ENCODE peak calls at places on chromosomes 7 and 10, in six cellular contexts. C is dermis microvascular lymphatic vessel endothelial cell, D is caudate nucleus, G is SK-N-DZ, A is HCT116, S is AG09319. O is an unnamed sample.

GRCh38 chr7:87057210-87057609 is 2.2 kb downstream of the ELAPOR2 start:
- DNase-seq in C (peak; percentile 45), S (no peak), G (no peak), D (no peak), A (no peak), O (no peak)

GRCh38 chr7:81846398-81846797 is 76.6 kb upstream of the HGF start:
- DNase-seq in C (peak; percentile 80), A (no peak), S (peak; percentile 10), D (no peak), G (no peak), O (no peak)

GRCh38 chr7:28163955-28164354 is 16.6 kb downstream of the JAZF1 start:
- DNase-seq in D (no peak), C (no peak), S (peak; percentile 81), G (no peak), A (no peak), O (no peak)

GRCh38 chr10:100652406-100653130 is 92.8 kb upstream of the PAX2 start:
- DNase-seq in S (no peak), C (no peak), G (no peak), A (no peak), D (no peak), O (no peak)

GRCh38 chr10:86298501-86299001 is 68.0 kb downstream of the GRID1 start:
- DNase-seq in A (no peak), G (no peak), C (no peak), S (no peak), D (no peak), O (no peak)

GRCh38 chr10:47104786-47105385 is 193.7 kb downstream of the PTPN20 start:
- DNase-seq in C (no peak), S (no peak), A (no peak), D (no peak), G (no peak), O (no peak)

GRCh38 chr10:25398680-25399079 is 223.9 kb downstream of the GPR158 start:
- DNase-seq in C (no peak), A (no peak), D (no peak), G (peak; percentile 1), S (no peak), O (no peak)

GRCh38 chr7:78638364-78638763 is 815.1 kb downstream of the MAGI2 start:
- DNase-seq in A (no peak), G (no peak), D (no peak), S (no peak), C (no peak), O (no peak)

GRCh38 chr10:21315321-21316220 is 209.9 kb downstream of the SKIDA1 start:
- DNase-seq in G (no peak), C (peak; percentile 77), D (no peak), A (no peak), S (peak; percentile 84), O (no peak)

GRCh38 chr7:132141109-132141508 is 435.2 kb downstream of the PLXNA4 start:
- DNase-seq in S (no peak), C (no peak), A (no peak), D (peak; percentile 32), G (no peak), O (no peak)

GRCh38 chr10:125808047-125808446 is 15.0 kb downstream of the UROS start:
- DNase-seq in A (no peak), D (no peak), G (no peak), S (no peak), C (peak; percentile 39), O (no peak)

GRCh38 chr7:30142710-30143109 is 7.9 kb downstream of the MTURN start:
- DNase-seq in D (no peak), A (peak; percentile 39), C (peak; percentile 75), G (no peak), S (peak; percentile 22), O (no peak)

GRCh38 chr7:5607958-5608656 is 173.4 kb downstream of the RNF216 start:
- DNase-seq in S (no peak), D (no peak), A (no peak), C (peak; percentile 25), G (no peak), O (no peak)

GRCh38 chr7:130695840-130696239 is 9.5 kb upstream of the TSGA13 start:
- DNase-seq in G (peak; percentile 4), A (peak; percentile 46), S (peak; percentile 4), D (no peak), C (peak; percentile 61), O (peak; percentile 24)

GRCh38 chr7:100691676-100692577 is 2.1 kb downstream of the GIGYF1 start:
- DNase-seq in G (peak; percentile 83), D (peak; percentile 49), A (no peak), S (peak; percentile 27), C (peak; percentile 71), O (no peak)

GRCh38 chr7:83486536-83486935 is 162.4 kb downstream of the SEMA3E start:
- DNase-seq in G (no peak), C (no peak), D (no peak), A (no peak), S (no peak), O (no peak)

GRCh38 chr7:159028456-159029401 is 115.9 kb downstream of the VIPR2 start:
- DNase-seq in S (no peak), G (no peak), A (no peak), D (no peak), C (no peak), O (no peak)

GRCh38 chr10:59561397-59562121 is 148.1 kb downstream of the SLC16A9 start:
- DNase-seq in D (no peak), S (no peak), A (no peak), G (no peak), C (peak; percentile 3), O (no peak)

GRCh38 chr10:78372806-78373205 is 339.1 kb downstream of the RPS24 start:
- DNase-seq in G (no peak), S (no peak), A (no peak), D (no peak), C (no peak), O (no peak)

O was measured in SK-N-MC.